ENCODE peak calls at places on chromosomes 12 and 14, in four cellular contexts. Y is pancreas; E is stimulated activated CD8-positive, alpha-beta memory T cell treated with anti-CD3 and anti-CD28 coated beads, Interleukin-2, amount 100 ng/mL, for 1 hour; D is endothelial cell. J is an unnamed sample.

GRCh38 chr12:128817115-128818015 is 6.4 kb downstream of the SLC15A4 start:
- DNase-seq in Y (no peak), D (no peak), E (no peak), J (no peak)

GRCh38 chr14:102764220-102764671 is 13.0 kb upstream of the TRAF3 start:
- DNase-seq in D (no peak), E (no peak), Y (no peak), J (no peak)

GRCh38 chr14:99252940-99253868 is 18.8 kb downstream of the BCL11B start:
- DNase-seq in E (no peak), Y (no peak), D (no peak), J (no peak)

GRCh38 chr14:89767861-89768268 is 186.7 kb downstream of the EFCAB11 start:
- DNase-seq in Y (no peak), E (peak), D (peak), J (no peak)

GRCh38 chr14:68232643-68233055 is 413.1 kb downstream of the RAD51B start:
- DNase-seq in D (no peak), Y (no peak), E (no peak), J (no peak)

GRCh38 chr12:119710374-119710773 is 42.4 kb downstream of the PRKAB1 start:
- DNase-seq in D (no peak), E (no peak), Y (no peak), J (no peak)

GRCh38 chr14:99574099-99574880 is 29.7 kb downstream of the CCDC85C start:
- DNase-seq in D (no peak), Y (no peak), E (no peak), J (peak)

GRCh38 chr14:76346391-76347160 is 29.4 kb upstream of the ESRRB start:
- DNase-seq in Y (no peak), D (no peak), E (no peak), J (no peak)

GRCh38 chr14:68143341-68143807 is 323.8 kb downstream of the RAD51B start:
- DNase-seq in Y (peak), E (no peak), D (no peak), J (peak)

GRCh38 chr14:103015426-103015825 is 41.9 kb downstream of the CDC42BPB start:
- DNase-seq in D (no peak), Y (no peak), E (no peak), J (no peak)

GRCh38 chr12:132393991-132394949 is 64.9 kb upstream of the GALNT9 start:
- DNase-seq in E (no peak), Y (peak), D (no peak), J (no peak)

GRCh38 chr14:103545915-103546650 is 16.4 kb downstream of the BAG5 start:
- DNase-seq in E (no peak), D (no peak), Y (peak), J (peak)

GRCh38 chr14:76181546-76181945 is 29.8 kb downstream of the GPATCH2L start:
- DNase-seq in D (no peak), E (no peak), Y (no peak), J (no peak)

GRCh38 chr14:39023939-39024871 is 78.8 kb downstream of the SEC23A start:
- DNase-seq in Y (no peak), D (no peak), E (no peak), J (no peak)

GRCh38 chr12:63845726-63846125 is 1.2 kb downstream of the SRGAP1 start:
- DNase-seq in D (no peak), E (no peak), Y (no peak), J (no peak)

GRCh38 chr14:53963491-53964227 is 7.0 kb upstream of the BMP4 start:
- DNase-seq in Y (peak), D (peak), E (no peak), J (peak)

GRCh38 chr12:121942145-121942718 is 23.8 kb downstream of the CFAP251 start:
- DNase-seq in Y (no peak), D (no peak), E (no peak), J (no peak)

GRCh38 chr12:48972213-48973021 is 882 bp upstream of the WNT10B start:
- DNase-seq in D (no peak), Y (no peak), E (no peak), J (no peak)

GRCh38 chr12:10385181-10385613 is 4.6 kb downstream of the KLRK1 start:
- DNase-seq in Y (no peak), E (no peak), D (no peak), J (no peak)

GRCh38 chr14:61234215-61234916 is 46.8 kb downstream of the TMEM30B start:
- DNase-seq in D (no peak), Y (no peak), E (no peak), J (no peak)

GRCh38 chr14:100915582-100915981 is 12.1 kb upstream of the RTL1 start:
- DNase-seq in D (no peak), Y (no peak), E (no peak), J (no peak)

GRCh38 chr14:101527987-101528386 is 33.3 kb upstream of the DIO3 start:
- DNase-seq in D (no peak), Y (no peak), E (no peak), J (no peak)

GRCh38 chr12:131915774-131916173 is 13.3 kb upstream of the PUS1 start:
- DNase-seq in D (no peak), E (no peak), Y (no peak), J (no peak)

GRCh38 chr14:47539065-47539464 is 136.3 kb downstream of the MDGA2 start:
- DNase-seq in D (peak), E (no peak), Y (no peak), J (no peak)

GRCh38 chr12:91685917-91686316 is 459.7 kb downstream of the BTG1 start:
- DNase-seq in E (no peak), Y (no peak), D (no peak), J (no peak)

GRCh38 chr12:56634242-56634836 is 4.2 kb upstream of the BAZ2A start:
- DNase-seq in D (peak), Y (peak), E (no peak), J (peak)

GRCh38 chr12:117907108-117907689 is 61.6 kb downstream of the KSR2 start:
- DNase-seq in E (no peak), Y (peak), D (no peak), J (no peak)

GRCh38 chr12:55072093-55072492 is 52.3 kb downstream of the NEUROD4 start:
- DNase-seq in E (peak), Y (peak), D (peak), J (no peak)

GRCh38 chr12:90854136-90854689 is 100.8 kb downstream of the CCER1 start:
- DNase-seq in E (no peak), D (peak), Y (no peak), J (no peak)

GRCh38 chr12:99453831-99454538 is 193.6 kb upstream of the GARIN6 start:
- DNase-seq in D (no peak), E (no peak), Y (no peak), J (no peak)

GRCh38 chr12:113601656-113602263 is 130.1 kb upstream of the LHX5 start:
- DNase-seq in E (no peak), Y (no peak), D (peak), J (no peak)

GRCh38 chr12:93778306-93778705 is 101.1 kb downstream of the CRADD start:
- DNase-seq in Y (no peak), D (no peak), E (no peak), J (peak)

J was measured in ovary.